ENCODE peak calls at places on chromosomes 12 and 14, in four cellular contexts. Q is endothelial cell of umbilical vein, R is IMR-90, F is K562. M is an unnamed sample.

GRCh38 chr14:51816031-51816430 is 44.4 kb upstream of the GNG2 start:
- DNase-seq in Q (no peak), R (no peak), F (no peak), M (no peak)

GRCh38 chr14:69291891-69292586 is 32.1 kb downstream of the GALNT16 start:
- DNase-seq in Q (no peak), F (no peak), R (no peak), M (no peak)

GRCh38 chr14:35855886-35856481 is 29.8 kb downstream of the BRMS1L start:
- DNase-seq in Q (no peak), R (no peak), F (no peak), M (no peak)

GRCh38 chr14:20706657-20707355 is 18.2 kb downstream of the ANG start:
- DNase-seq in Q (peak; percentile 88), R (no peak), F (no peak), M (no peak)

GRCh38 chr12:102120886-102121285 is 903 bp downstream of the PARPBP start:
- DNase-seq in F (peak; percentile 21), R (peak; percentile 29), Q (peak; percentile 27), M (no peak)

GRCh38 chr12:4434721-4435425 is 10.7 kb downstream of the FGF6 start:
- DNase-seq in R (no peak), Q (no peak), F (no peak), M (no peak)

GRCh38 chr12:65330341-65330740 is 51.9 kb downstream of the MSRB3 start:
- DNase-seq in Q (peak; percentile 31), R (peak; percentile 69), F (no peak), M (no peak)

GRCh38 chr12:19382111-19382526 is 57.2 kb upstream of the AEBP2 start:
- DNase-seq in Q (peak; percentile 65), F (no peak), R (peak; percentile 93), M (peak; percentile 62)

GRCh38 chr14:21026251-21026987 is 1.6 kb upstream of the NDRG2 start:
- DNase-seq in R (no peak), Q (no peak), F (no peak), M (no peak)

GRCh38 chr12:102735104-102735503 is 181.9 kb downstream of the PAH start:
- DNase-seq in F (no peak), R (no peak), Q (no peak), M (no peak)

GRCh38 chr12:6843118-6843902 is 2.6 kb downstream of the GNB3 start:
- DNase-seq in R (no peak), Q (no peak), F (peak; percentile 60), M (no peak)

GRCh38 chr14:22168092-22168955 is 420.7 kb downstream of the DAD1 start:
- DNase-seq in F (no peak), Q (no peak), R (peak; percentile 63), M (no peak)

GRCh38 chr12:45518516-45519235 is 210.8 kb upstream of the ARID2 start:
- DNase-seq in Q (no peak), R (no peak), F (no peak), M (no peak)

DNA sequence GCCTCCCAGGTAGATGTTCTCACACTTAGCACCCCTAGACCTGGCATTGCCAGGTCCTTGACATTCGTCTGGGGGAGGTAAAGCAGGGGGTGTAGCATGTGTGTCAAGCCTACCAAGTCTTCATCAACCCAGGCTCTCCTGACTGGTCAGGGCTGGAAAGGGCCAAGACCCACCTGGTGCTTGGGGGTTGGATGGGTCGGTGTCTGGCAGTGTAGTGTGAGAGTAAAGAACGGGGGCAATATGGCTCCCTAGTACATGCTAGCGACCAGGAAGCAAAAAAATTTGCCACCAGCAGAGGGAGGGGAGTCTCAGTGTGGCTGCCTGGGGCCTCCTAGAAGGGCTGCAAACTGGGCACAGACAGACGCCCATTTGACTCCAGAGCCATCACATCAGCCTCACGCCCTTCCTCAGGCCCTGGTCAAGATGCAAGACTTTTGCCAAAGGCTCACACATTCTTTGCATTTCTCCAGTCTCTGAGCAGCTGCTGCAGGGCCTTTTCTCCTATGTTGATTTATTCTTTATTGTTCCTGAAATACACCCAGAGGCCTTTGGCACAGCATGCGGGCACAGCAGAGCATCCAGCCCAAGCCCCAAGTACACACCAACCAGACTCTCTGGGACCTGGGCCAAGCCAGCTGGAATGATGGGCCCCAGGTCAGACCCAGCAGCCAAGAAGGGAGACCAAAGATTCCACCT is 38.3 kb upstream of the PNMA1 start:
- DNase-seq in F (no peak), Q (peak; percentile 80), R (peak; percentile 45), M (no peak)
- TF ChIP-seq CTCF in F (no peak), Q (peak; percentile 32), R (peak; percentile 44), M (peak; percentile 41)

GRCh38 chr14:99244960-99245340 is 27.0 kb downstream of the BCL11B start:
- DNase-seq in F (no peak), R (no peak), Q (no peak), M (no peak)
- H3K4me2 ChIP-seq in F (no peak overlapping the region), R (no peak overlapping the region), Q (no peak overlapping the region), M (peak overlapping the region; percentile 99)

DNA sequence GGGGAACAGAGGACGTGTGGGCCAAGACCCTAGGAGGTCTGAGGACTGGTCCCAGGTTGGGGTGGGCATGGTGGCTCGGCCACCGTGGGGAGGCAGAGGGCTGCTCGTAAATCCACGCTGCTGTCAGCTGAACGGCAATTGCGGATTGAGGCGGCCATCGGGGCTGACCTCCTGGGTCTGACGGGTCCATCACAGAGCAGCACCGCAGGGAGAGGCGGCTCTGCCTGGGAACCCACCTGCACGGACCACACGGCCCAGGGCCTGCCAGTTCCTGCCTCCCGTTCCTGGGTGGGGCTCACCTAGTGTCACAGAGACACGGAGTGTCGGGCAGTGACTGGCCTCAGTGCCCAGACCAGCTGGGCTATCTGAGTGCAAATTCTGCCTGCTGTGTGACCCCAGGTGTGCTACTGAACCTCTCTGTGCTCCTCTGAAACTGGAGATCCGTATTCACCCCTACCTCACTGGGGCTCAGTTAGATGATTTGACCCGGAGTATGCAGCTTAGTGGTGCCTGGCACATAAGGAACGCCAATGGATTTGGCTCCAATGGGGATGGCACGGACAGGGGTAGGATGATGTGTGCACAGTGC is 53.1 kb downstream of the KIF26A start:
- DNase-seq in Q (no peak), F (no peak), R (no peak), M (no peak)
- H3K9me1 ChIP-seq in Q (no peaks in the 10 kb centered on the region), F (no peaks in the 10 kb centered on the region), R (no peaks in the 10 kb centered on the region), M (no peaks in the 10 kb centered on the region)

GRCh38 chr14:26163761-26164160 is 434.1 kb downstream of the NOVA1 start:
- DNase-seq in F (no peak), R (peak; percentile 20), Q (peak; percentile 33), M (no peak)
- TF ChIP-seq CTCF in F (no peak), R (peak; percentile 40), Q (peak; percentile 9), M (no peak)

DNA sequence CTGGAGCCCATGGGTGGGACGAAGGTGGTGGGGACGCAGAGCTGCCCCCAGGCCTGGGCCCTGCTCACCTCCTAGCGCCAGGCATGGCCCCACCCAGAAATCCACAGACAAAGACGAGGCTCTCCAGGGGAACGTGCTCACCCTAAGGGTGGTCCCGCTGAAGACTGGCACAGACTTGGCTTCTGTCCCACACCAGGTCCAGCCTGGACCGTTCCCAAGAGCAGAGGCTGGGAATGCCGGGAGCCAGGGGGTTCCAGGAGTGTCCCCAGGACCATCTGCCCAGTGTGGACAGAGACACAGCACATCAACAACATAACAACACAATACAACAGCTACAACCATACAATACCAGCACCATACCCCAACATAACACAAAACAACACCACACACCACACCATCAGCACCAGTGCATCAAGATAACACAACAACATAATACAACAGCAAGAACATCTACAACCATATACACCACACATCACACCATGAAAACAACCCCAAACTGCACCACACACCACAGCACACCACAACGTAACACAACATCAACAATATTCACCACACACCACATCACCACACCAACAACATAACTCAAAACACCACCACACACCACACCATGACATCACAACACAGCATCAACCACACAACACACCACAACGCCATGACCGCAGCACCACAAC is 329.6 kb downstream of the ADGRD1 start:
- DNase-seq in R (no peak), F (no peak), Q (no peak), M (no peak)
- H3K4me2 ChIP-seq in R (no peak overlapping the region), F (no peak overlapping the region), Q (no peak overlapping the region), M (no peak overlapping the region)

GRCh38 chr14:39370415-39370814 is 61.8 kb downstream of the FBXO33 start:
- DNase-seq in R (no peak), F (no peak), Q (no peak), M (no peak)
- H3K9me1 ChIP-seq in R (peaks cover 3% of the 10 kb centered on the region), F (no peaks in the 10 kb centered on the region), Q (no peaks in the 10 kb centered on the region), M (no peaks in the 10 kb centered on the region)

GRCh38 chr14:91484186-91484585 is 25.9 kb downstream of the PPP4R3A start:
- DNase-seq in F (no peak), R (no peak), Q (no peak), M (no peak)
- TF ChIP-seq CTCF in F (peak; percentile 17), R (no peak), Q (no peak), M (no peak)

GRCh38 chr14:94237983-94238382 is 55.1 kb downstream of the SERPINA10 start:
- DNase-seq in R (no peak), Q (no peak), F (no peak), M (no peak)
- H3K4me2 ChIP-seq in R (no peak overlapping the region), Q (no peak overlapping the region), F (no peak overlapping the region), M (no peak overlapping the region)

DNA sequence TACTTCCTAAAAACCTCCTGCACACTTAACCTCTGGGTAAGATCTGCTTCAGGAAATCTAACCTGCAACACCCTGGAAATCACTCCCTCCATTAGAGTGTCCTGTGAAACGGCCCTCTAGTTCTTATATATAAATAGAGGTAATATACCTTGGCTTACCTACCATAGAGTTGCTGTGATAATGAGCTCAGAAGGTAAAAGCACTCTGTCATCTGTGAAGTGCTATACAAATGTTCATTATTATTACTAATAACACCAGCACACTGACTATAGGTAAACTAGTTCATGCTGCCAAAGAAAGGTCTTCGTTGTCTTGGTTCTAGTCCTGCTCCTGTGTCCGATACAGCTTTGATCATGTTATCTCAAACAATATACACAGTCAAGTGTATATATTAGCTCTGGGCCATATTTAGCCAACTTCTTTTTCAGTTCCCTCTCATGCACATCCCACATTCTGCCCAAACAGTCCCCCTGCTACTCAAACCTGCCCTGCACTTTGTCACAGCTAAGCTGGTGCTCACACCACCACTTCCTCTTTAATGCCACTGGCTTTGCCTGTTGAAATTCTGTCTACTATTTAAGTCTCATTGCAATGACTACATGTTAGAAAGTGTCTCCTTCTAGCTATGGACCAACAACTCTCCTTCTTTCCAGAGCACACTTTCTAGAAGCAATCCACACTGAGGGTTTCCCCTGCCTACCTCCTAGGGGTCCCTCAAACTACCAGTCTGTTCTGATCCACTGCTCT is 5.1 kb downstream of the E2F7 start:
- DNase-seq in R (no peak), Q (no peak), F (no peak), M (no peak)
- H3K9me1 ChIP-seq in R (peaks cover 15% of the 10 kb centered on the region), Q (no peaks in the 10 kb centered on the region), F (no peaks in the 10 kb centered on the region), M (no peaks in the 10 kb centered on the region)